ENCODE peak calls at places on chromosomes 4 and X, in seven cellular contexts. S is B cell, T is right lobe of liver, D is fibroblast of lung, B is AG04450, P is AG09309, M is HFF-Myc. C is an unnamed sample.

GRCh38 chr4:45580306-45580705 is 543.5 kb downstream of the GABRG1 start:
- DNase-seq in S (no peak), T (no peak), D (peak), B (no peak), P (no peak), M (no peak), C (no peak)

GRCh38 chr4:87152310-87153061 is 67.9 kb downstream of the KLHL8 start:
- DNase-seq in S (no peak), T (no peak), D (no peak), B (no peak), P (no peak), M (no peak), C (no peak)

GRCh38 chr4:17241835-17242234 is 270.1 kb downstream of the QDPR start:
- DNase-seq in S (no peak), T (no peak), D (no peak), B (no peak), P (no peak), M (no peak), C (no peak)

GRCh38 chrX:129739591-129739990 is 812 bp downstream of the XPNPEP2 start:
- DNase-seq in S (no peak), T (no peak), D (no peak), B (no peak), P (no peak), M (no peak), C (no peak)

GRCh38 chr4:167020410-167020809 is 213.9 kb downstream of the SPOCK3 start:
- DNase-seq in S (no peak), T (no peak), D (peak), B (no peak), P (no peak), M (no peak), C (no peak)

GRCh38 chr4:84286048-84286447 is 213.0 kb downstream of the NKX6-1 start:
- DNase-seq in S (no peak), T (no peak), D (no peak), B (no peak), P (no peak), M (no peak), C (no peak)

GRCh38 chr4:55733874-55734437 is 85.6 kb upstream of the EXOC1L start:
- DNase-seq in S (no peak), T (no peak), D (peak), B (no peak), P (no peak), M (peak), C (peak)

GRCh38 chr4:5890063-5890727 is 2.7 kb downstream of the CRMP1 start:
- DNase-seq in S (peak), T (no peak), D (peak), B (no peak), P (no peak), M (no peak), C (no peak)

GRCh38 chr4:151169223-151169622 is 69.8 kb downstream of the RPS3A start:
- DNase-seq in S (no peak), T (no peak), D (peak), B (peak), P (peak), M (peak), C (peak)

GRCh38 chr4:165207431-165208321 is at the start of gene KLHL2:
- DNase-seq in S (peak), T (peak), D (peak), B (peak), P (no peak), M (no peak), C (peak)

GRCh38 chr4:83855044-83855443 is 319.1 kb downstream of the GPAT3 start:
- DNase-seq in S (no peak), T (no peak), D (peak), B (peak), P (peak), M (peak), C (peak)

GRCh38 chr4:151468715-151469696 is 60.0 kb downstream of the FHIP1A start:
- DNase-seq in S (no peak), T (no peak), D (no peak), B (no peak), P (no peak), M (no peak), C (no peak)

GRCh38 chrX:54494970-54495813 is 842 bp downstream of the FGD1 start:
- DNase-seq in S (peak), T (peak), D (peak), B (no peak), P (no peak), M (no peak), C (no peak)

GRCh38 chr4:41145571-41146078 is 68.7 kb downstream of the APBB2 start:
- DNase-seq in S (no peak), T (no peak), D (peak), B (no peak), P (no peak), M (no peak), C (no peak)

GRCh38 chrX:150371877-150372276 is 8.8 kb downstream of the MAMLD1 start:
- DNase-seq in S (no peak), T (no peak), D (no peak), B (no peak), P (no peak), M (no peak), C (no peak)

DNA sequence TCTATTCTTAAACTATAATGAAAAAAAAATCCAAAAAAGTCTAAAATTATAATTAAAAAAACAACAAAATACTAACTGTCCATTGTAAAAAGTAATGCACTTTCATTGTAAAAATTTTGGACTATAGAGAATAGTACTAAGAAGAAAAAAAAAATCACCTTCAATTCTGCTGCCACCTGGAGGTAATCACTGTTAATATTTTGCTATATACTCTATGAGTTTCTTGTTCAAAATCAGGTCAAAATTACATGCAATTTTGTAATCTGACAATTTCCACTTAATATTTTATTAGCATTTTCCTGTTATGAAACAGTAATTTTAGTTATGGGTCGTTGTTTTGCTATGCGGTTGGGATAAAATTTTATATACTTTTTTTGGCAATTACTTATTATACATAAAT is 62.0 kb downstream of the HTT start:
- DNase-seq in S (no peak), T (no peak), D (peak), B (no peak), P (no peak), M (no peak), C (no peak)
- TF ChIP-seq CTCF in S (peak), T (peak), D (no peak), B (peak), P (no peak), M (no peak), C (peak)

DNA sequence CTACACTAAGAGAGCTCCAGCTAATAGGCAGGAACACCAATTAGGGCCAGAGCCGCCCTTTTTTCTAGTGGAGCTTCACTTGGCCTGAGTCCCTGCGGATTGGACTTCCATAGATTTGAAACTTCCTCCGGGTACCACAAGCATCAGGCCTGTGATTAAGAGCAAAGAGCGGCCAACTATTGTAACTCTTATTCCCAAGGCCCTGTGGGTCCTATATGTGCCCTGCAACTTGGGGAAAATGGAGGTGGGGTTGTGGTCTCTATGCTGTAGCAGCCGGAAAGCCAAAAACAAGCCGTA is at the start of gene NCBP2L:
- DNase-seq in S (no peak), T (no peak), D (no peak), B (no peak), P (no peak), M (no peak), C (no peak)
- TF ChIP-seq CTCF in S (peak), T (no peak), D (no peak), B (no peak), P (no peak), M (no peak), C (no peak)

DNA sequence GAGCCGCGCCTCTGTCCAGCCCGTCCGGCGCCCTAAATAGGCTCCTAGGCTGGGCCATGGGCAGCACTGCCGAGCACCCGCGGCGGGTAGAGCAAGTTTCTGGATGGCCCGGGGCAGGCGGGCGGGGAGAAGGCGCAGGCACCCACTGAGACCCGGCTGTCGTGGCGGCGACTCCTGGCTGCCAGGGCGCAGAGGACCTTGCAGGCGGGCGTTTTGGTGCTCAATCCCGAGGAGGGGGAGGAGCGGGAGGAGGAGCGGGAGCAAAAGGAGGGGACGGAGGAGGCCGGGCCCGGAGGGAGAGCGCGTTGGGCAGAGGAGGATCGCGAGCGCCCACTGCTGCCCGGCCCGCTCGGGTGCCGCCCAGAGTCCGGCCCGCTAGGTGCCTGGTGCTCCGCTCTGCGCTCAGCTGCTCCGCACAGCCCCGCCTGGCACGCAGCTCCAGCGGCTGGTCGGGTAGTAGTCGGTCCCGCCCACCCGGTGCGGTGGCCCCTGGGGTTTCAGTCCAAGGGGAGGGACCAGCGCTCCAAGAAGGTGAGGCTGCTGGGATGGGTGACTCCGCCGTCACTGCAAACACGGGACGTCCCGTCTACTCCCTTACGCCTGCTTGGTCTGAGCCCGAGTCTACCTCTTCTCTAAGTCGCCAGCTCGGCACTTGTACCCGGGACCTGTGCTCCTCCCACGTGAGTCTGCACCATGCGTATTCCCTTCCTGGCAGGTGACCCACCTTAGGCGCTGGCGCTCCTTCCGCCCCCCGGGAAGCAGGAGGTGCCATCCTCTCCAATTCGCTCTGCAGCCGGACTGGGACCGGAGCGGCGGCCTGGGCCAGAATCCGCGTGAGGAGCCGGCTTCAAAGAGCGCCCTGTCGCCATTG is at the start of gene HS3ST1:
- DNase-seq in S (peak), T (peak), D (peak), B (no peak), P (no peak), M (no peak), C (no peak)
- TF ChIP-seq CTCF in S (peak), T (peak), D (peak), B (peak), P (no peak), M (peak), C (peak)

GRCh38 chrX:23341452-23341851 is 6.8 kb downstream of the PTCHD1 start:
- DNase-seq in S (no peak), T (no peak), D (no peak), B (no peak), P (no peak), M (no peak), C (no peak)
- TF ChIP-seq CTCF in S (no peak), T (no peak), D (no peak), B (no peak), P (no peak), M (no peak), C (no peak)

GRCh38 chrX:16435399-16435986 is 214.5 kb upstream of the S100G start:
- DNase-seq in S (no peak), T (no peak), D (no peak), B (no peak), P (no peak), M (no peak), C (no peak)
- TF ChIP-seq CTCF in S (no peak), T (no peak), D (no peak), B (no peak), P (no peak), M (no peak), C (no peak)

C was measured in AG09319.